ENCODE peak calls at places on chromosomes 5 and 9, in four cellular contexts. One of them, this sample, is unnamed.

GRCh38 chr9:19493174-19493811 is 84.5 kb downstream of the ACER2 start:
- DNase-seq in heart right ventricle: peak; percentile 73
- DNase-seq in naive thymus-derived CD4-positive, alpha-beta T cell: peak; percentile 10
- DNase-seq in PC-3: peak; percentile 69
- DNase-seq in this sample: peak; percentile 72

GRCh38 chr5:14308384-14309154 is 165.4 kb downstream of the TRIO start:
- DNase-seq in heart right ventricle: no peak
- DNase-seq in naive thymus-derived CD4-positive, alpha-beta T cell: no peak
- DNase-seq in PC-3: no peak
- DNase-seq in this sample: no peak

GRCh38 chr5:113053614-113054013 is 77.0 kb downstream of the DCP2 start:
- DNase-seq in heart right ventricle: no peak
- DNase-seq in naive thymus-derived CD4-positive, alpha-beta T cell: no peak
- DNase-seq in PC-3: no peak
- DNase-seq in this sample: no peak

GRCh38 chr5:38825494-38825893 is 20.3 kb upstream of the OSMR start:
- DNase-seq in heart right ventricle: no peak
- DNase-seq in naive thymus-derived CD4-positive, alpha-beta T cell: no peak
- DNase-seq in PC-3: peak; percentile 49
- DNase-seq in this sample: no peak

GRCh38 chr9:95481000-95481399 is 35.8 kb downstream of the PTCH1 start:
- DNase-seq in heart right ventricle: no peak
- DNase-seq in naive thymus-derived CD4-positive, alpha-beta T cell: no peak
- DNase-seq in PC-3: no peak
- DNase-seq in this sample: no peak

GRCh38 chr5:139027150-139027549 is 152.0 kb upstream of the LRRTM2 start:
- DNase-seq in heart right ventricle: no peak
- DNase-seq in naive thymus-derived CD4-positive, alpha-beta T cell: no peak
- DNase-seq in PC-3: no peak
- DNase-seq in this sample: no peak

GRCh38 chr5:103469288-103470065 is 93.1 kb downstream of the NUDT12 start:
- DNase-seq in heart right ventricle: no peak
- DNase-seq in naive thymus-derived CD4-positive, alpha-beta T cell: no peak
- DNase-seq in PC-3: peak; percentile 90
- DNase-seq in this sample: no peak

GRCh38 chr5:52811067-52811749 is 23.5 kb downstream of the ITGA1 start:
- DNase-seq in heart right ventricle: no peak
- DNase-seq in naive thymus-derived CD4-positive, alpha-beta T cell: no peak
- DNase-seq in PC-3: peak; percentile 49
- DNase-seq in this sample: no peak

GRCh38 chr5:137370096-137370495 is 129.0 kb downstream of the SPOCK1 start:
- DNase-seq in heart right ventricle: no peak
- DNase-seq in naive thymus-derived CD4-positive, alpha-beta T cell: no peak
- DNase-seq in PC-3: peak; percentile 45
- DNase-seq in this sample: no peak

GRCh38 chr5:117431091-117431490 is 856.5 kb upstream of the SEMA6A start:
- DNase-seq in heart right ventricle: no peak
- DNase-seq in naive thymus-derived CD4-positive, alpha-beta T cell: no peak
- DNase-seq in PC-3: no peak
- DNase-seq in this sample: no peak

GRCh38 chr5:163330723-163331668 is 106.4 kb upstream of the CCNG1 start:
- DNase-seq in heart right ventricle: no peak
- DNase-seq in naive thymus-derived CD4-positive, alpha-beta T cell: no peak
- DNase-seq in PC-3: no peak
- DNase-seq in this sample: no peak

GRCh38 chr9:109517798-109518435 is 19.8 kb upstream of the PTPN3 start:
- DNase-seq in heart right ventricle: no peak
- DNase-seq in naive thymus-derived CD4-positive, alpha-beta T cell: no peak
- DNase-seq in PC-3: peak; percentile 27
- DNase-seq in this sample: no peak

GRCh38 chr5:78591227-78591626 is 57.3 kb downstream of the LHFPL2 start:
- DNase-seq in heart right ventricle: no peak
- DNase-seq in naive thymus-derived CD4-positive, alpha-beta T cell: no peak
- DNase-seq in PC-3: peak; percentile 87
- DNase-seq in this sample: no peak

GRCh38 chr9:124800306-124801259 is 23.6 kb downstream of the OLFML2A start:
- DNase-seq in heart right ventricle: peak; percentile 76
- DNase-seq in naive thymus-derived CD4-positive, alpha-beta T cell: no peak
- DNase-seq in PC-3: no peak
- DNase-seq in this sample: no peak

GRCh38 chr5:55533806-55534435 is 843 bp downstream of the PLPP1 start:
- DNase-seq in heart right ventricle: peak; percentile 32
- DNase-seq in naive thymus-derived CD4-positive, alpha-beta T cell: no peak
- DNase-seq in PC-3: peak; percentile 21
- DNase-seq in this sample: no peak

GRCh38 chr5:57988808-57989207 is 471.1 kb downstream of the PLK2 start:
- DNase-seq in heart right ventricle: no peak
- DNase-seq in naive thymus-derived CD4-positive, alpha-beta T cell: no peak
- DNase-seq in PC-3: no peak
- DNase-seq in this sample: no peak

GRCh38 chr9:3608011-3608410 is 82.2 kb upstream of the RFX3 start:
- DNase-seq in heart right ventricle: no peak
- DNase-seq in naive thymus-derived CD4-positive, alpha-beta T cell: no peak
- DNase-seq in PC-3: no peak
- DNase-seq in this sample: no peak

GRCh38 chr9:4073371-4073770 is 226.5 kb downstream of the GLIS3 start:
- DNase-seq in heart right ventricle: no peak
- DNase-seq in naive thymus-derived CD4-positive, alpha-beta T cell: no peak
- DNase-seq in PC-3: peak; percentile 18
- DNase-seq in this sample: no peak

GRCh38 chr5:147743686-147744332 is 38.7 kb downstream of the JAKMIP2 start:
- DNase-seq in heart right ventricle: peak; percentile 22
- DNase-seq in naive thymus-derived CD4-positive, alpha-beta T cell: no peak
- DNase-seq in PC-3: no peak
- DNase-seq in this sample: no peak

GRCh38 chr5:149497357-149497756 is 53.9 kb downstream of the CSNK1A1 start:
- DNase-seq in heart right ventricle: no peak
- DNase-seq in naive thymus-derived CD4-positive, alpha-beta T cell: no peak
- DNase-seq in PC-3: peak; percentile 98
- DNase-seq in this sample: no peak

GRCh38 chr5:40409600-40409999 is 270.1 kb upstream of the PTGER4 start:
- DNase-seq in heart right ventricle: no peak
- DNase-seq in naive thymus-derived CD4-positive, alpha-beta T cell: no peak
- DNase-seq in PC-3: no peak
- DNase-seq in this sample: no peak

GRCh38 chr5:40172721-40173120 is 507.0 kb upstream of the PTGER4 start:
- DNase-seq in heart right ventricle: no peak
- DNase-seq in naive thymus-derived CD4-positive, alpha-beta T cell: no peak
- DNase-seq in PC-3: peak; percentile 94
- DNase-seq in this sample: no peak

GRCh38 chr9:87602933-87603643 is 105.4 kb downstream of the DAPK1 start:
- DNase-seq in heart right ventricle: no peak
- DNase-seq in naive thymus-derived CD4-positive, alpha-beta T cell: no peak
- DNase-seq in PC-3: no peak
- DNase-seq in this sample: no peak

GRCh38 chr5:32585122-32585445 is 273 bp upstream of the SUB1 start:
- DNase-seq in heart right ventricle: no peak
- DNase-seq in naive thymus-derived CD4-positive, alpha-beta T cell: no peak
- DNase-seq in PC-3: no peak
- DNase-seq in this sample: no peak

GRCh38 chr5:32589431-32589830 is 4.1 kb downstream of the SUB1 start:
- DNase-seq in heart right ventricle: no peak
- DNase-seq in naive thymus-derived CD4-positive, alpha-beta T cell: no peak
- DNase-seq in PC-3: no peak
- DNase-seq in this sample: no peak

GRCh38 chr5:32585446-32586250 is at the start of gene SUB1:
- DNase-seq in heart right ventricle: peak; percentile 93
- DNase-seq in naive thymus-derived CD4-positive, alpha-beta T cell: peak; percentile 92
- DNase-seq in PC-3: peak; percentile 91
- DNase-seq in this sample: peak; percentile 92

GRCh38 chr5:32586251-32586642 is 890 bp downstream of the SUB1 start:
- DNase-seq in heart right ventricle: no peak
- DNase-seq in naive thymus-derived CD4-positive, alpha-beta T cell: no peak
- DNase-seq in PC-3: no peak
- DNase-seq in this sample: no peak

DNA sequence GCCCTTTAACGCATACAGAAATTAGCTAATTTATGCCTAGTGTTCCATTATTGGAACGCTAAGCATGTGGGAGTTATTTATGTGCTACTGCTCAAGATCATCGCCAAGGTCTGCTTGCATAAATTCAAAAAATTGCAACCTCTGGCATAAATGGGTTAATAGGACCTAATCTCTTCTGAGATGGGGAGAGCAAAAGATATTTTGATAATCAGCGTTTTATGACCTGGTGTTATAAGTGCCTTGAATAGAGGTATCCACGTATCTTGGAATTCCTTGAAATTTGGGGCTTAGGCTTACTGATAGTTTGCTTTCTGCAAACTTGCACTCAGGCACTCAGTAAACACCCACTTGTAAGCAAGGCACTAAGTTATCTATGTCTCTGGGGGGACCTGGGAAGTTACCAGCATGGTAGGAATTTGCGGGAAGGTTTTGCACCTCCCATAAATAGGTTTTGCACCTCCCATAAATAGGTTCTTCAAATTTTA is 1.8 kb downstream of the SUB1 start:
- DNase-seq in heart right ventricle: no peak
- DNase-seq in naive thymus-derived CD4-positive, alpha-beta T cell: no peak
- DNase-seq in PC-3: no peak
- DNase-seq in this sample: no peak
- H3K27ac ChIP-seq in heart right ventricle: peak overlapping the region; percentile 99
- H3K27ac ChIP-seq in naive thymus-derived CD4-positive, alpha-beta T cell: peak overlapping the region; percentile 100
- H3K27ac ChIP-seq in PC-3: no peak overlapping the region
- H3K27ac ChIP-seq in this sample: peak overlapping the region; percentile 36

GRCh38 chr9:13967011-13967410 is 346.9 kb downstream of the NFIB start:
- DNase-seq in heart right ventricle: no peak
- DNase-seq in naive thymus-derived CD4-positive, alpha-beta T cell: no peak
- DNase-seq in PC-3: no peak
- DNase-seq in this sample: no peak
- H3K27ac ChIP-seq in heart right ventricle: no peak overlapping the region
- H3K27ac ChIP-seq in naive thymus-derived CD4-positive, alpha-beta T cell: no peak overlapping the region
- H3K27ac ChIP-seq in PC-3: no peak overlapping the region
- H3K27ac ChIP-seq in this sample: no peak overlapping the region

GRCh38 chr9:127529671-127530070 is 78.4 kb downstream of the LRSAM1 start:
- DNase-seq in heart right ventricle: no peak
- DNase-seq in naive thymus-derived CD4-positive, alpha-beta T cell: no peak
- DNase-seq in PC-3: no peak
- DNase-seq in this sample: no peak

GRCh38 chr9:127528407-127529251 is 77.3 kb downstream of the LRSAM1 start:
- DNase-seq in heart right ventricle: peak; percentile 41
- DNase-seq in naive thymus-derived CD4-positive, alpha-beta T cell: no peak
- DNase-seq in PC-3: no peak
- DNase-seq in this sample: no peak

GRCh38 chr9:127534250-127534649 is 77.8 kb upstream of the STXBP1 start:
- DNase-seq in heart right ventricle: no peak
- DNase-seq in naive thymus-derived CD4-positive, alpha-beta T cell: no peak
- DNase-seq in PC-3: no peak
- DNase-seq in this sample: no peak

GRCh38 chr9:127530206-127530941 is 79.1 kb downstream of the LRSAM1 start:
- DNase-seq in heart right ventricle: no peak
- DNase-seq in naive thymus-derived CD4-positive, alpha-beta T cell: no peak
- DNase-seq in PC-3: no peak
- DNase-seq in this sample: no peak

GRCh38 chr9:127531676-127532075 is 80.4 kb downstream of the LRSAM1 start:
- DNase-seq in heart right ventricle: no peak
- DNase-seq in naive thymus-derived CD4-positive, alpha-beta T cell: no peak
- DNase-seq in PC-3: no peak
- DNase-seq in this sample: no peak
- H3K27ac ChIP-seq in heart right ventricle: peak overlapping the region; percentile 4
- H3K27ac ChIP-seq in naive thymus-derived CD4-positive, alpha-beta T cell: no peak overlapping the region
- H3K27ac ChIP-seq in PC-3: no peak overlapping the region
- H3K27ac ChIP-seq in this sample: no peak overlapping the region

GRCh38 chr9:16461231-16461840 is 409.1 kb downstream of the BNC2 start:
- DNase-seq in heart right ventricle: no peak
- DNase-seq in naive thymus-derived CD4-positive, alpha-beta T cell: no peak
- DNase-seq in PC-3: no peak
- DNase-seq in this sample: no peak
- H3K27ac ChIP-seq in heart right ventricle: no peak overlapping the region
- H3K27ac ChIP-seq in naive thymus-derived CD4-positive, alpha-beta T cell: no peak overlapping the region
- H3K27ac ChIP-seq in PC-3: no peak overlapping the region
- H3K27ac ChIP-seq in this sample: no peak overlapping the region

This sample was measured in caudate nucleus.